ENCODE peak calls at places on chromosomes 4 and X, in eight cellular contexts. L is tibial artery, E is Peyer's patch, K is lower lobe of right lung, W is heart right ventricle, H is endodermal cell, Y is mucosa of descending colon, D is tibial nerve. P is an unnamed sample.
A peak's percentile ranks its signal among the peaks of the same experiment; 100 is the strongest.

GRCh38 chr4:185143596-185143969 is 517 bp downstream of the SLC25A4 start:
- DNase-seq in D (no peak), L (peak; percentile 73), H (no peak), W (peak; percentile 77), E (no peak), Y (peak; percentile 70), K (peak; percentile 68), P (peak; percentile 7)

GRCh38 chr4:103150677-103151076 is 47.5 kb downstream of the CENPE start:
- DNase-seq in E (no peak), W (no peak), K (no peak), L (no peak), D (no peak), H (no peak), Y (no peak), P (no peak)

GRCh38 chr4:40685300-40685699 is 55.6 kb upstream of the RBM47 start:
- DNase-seq in D (no peak), H (no peak), L (no peak), Y (no peak), E (no peak), W (no peak), K (no peak), P (no peak)

GRCh38 chrX:38080808-38081207 is 74.5 kb downstream of the SYTL5 start:
- DNase-seq in Y (no peak), H (no peak), D (no peak), E (no peak), K (no peak), W (no peak), L (no peak), P (no peak)

GRCh38 chrX:153633048-153633447 is 14.0 kb upstream of the DUSP9 start:
- DNase-seq in L (no peak), K (no peak), W (no peak), E (peak; percentile 13), D (no peak), Y (no peak), H (peak; percentile 5), P (no peak)

GRCh38 chr4:141074098-141074878 is 59.0 kb downstream of the RNF150 start:
- DNase-seq in K (no peak), L (no peak), D (no peak), H (no peak), Y (no peak), W (no peak), E (no peak), P (no peak)

GRCh38 chr4:103046416-103047290 is 27.1 kb upstream of the SLC9B1 start:
- DNase-seq in Y (no peak), D (no peak), W (peak; percentile 18), H (peak; percentile 68), K (no peak), E (no peak), L (no peak), P (peak; percentile 71)

GRCh38 chr4:109730294-109731051 is 603 bp upstream of the PLA2G12A start:
- DNase-seq in H (no peak), E (peak; percentile 79), K (peak; percentile 62), Y (peak; percentile 78), W (no peak), D (no peak), L (peak; percentile 41), P (no peak)

GRCh38 chrX:72127332-72127731 is 4.4 kb downstream of the RTL5 start:
- DNase-seq in L (no peak), Y (no peak), E (no peak), D (no peak), K (no peak), H (no peak), W (no peak), P (no peak)

GRCh38 chr4:74108457-74109115 is 9.6 kb upstream of the CXCL2 start:
- DNase-seq in E (no peak), H (no peak), Y (no peak), K (no peak), W (no peak), L (no peak), D (no peak), P (no peak)

GRCh38 chr4:108240356-108240755 is 71.6 kb upstream of the LEF1 start:
- DNase-seq in L (no peak), Y (no peak), H (no peak), D (no peak), K (no peak), W (no peak), E (no peak), P (no peak)

GRCh38 chrX:150548251-150548650 is 20.2 kb upstream of the MTM1 start:
- DNase-seq in D (no peak), K (no peak), H (no peak), L (no peak), E (no peak), Y (no peak), W (no peak), P (no peak)

GRCh38 chr4:44927361-44928061 is 201.2 kb upstream of the GNPDA2 start:
- DNase-seq in W (no peak), K (no peak), D (no peak), E (no peak), L (no peak), Y (no peak), H (no peak), P (no peak)

GRCh38 chrX:47091149-47091775 is 13.0 kb downstream of the RGN start:
- DNase-seq in W (no peak), E (no peak), L (no peak), D (no peak), K (no peak), H (no peak), Y (no peak), P (no peak)

DNA sequence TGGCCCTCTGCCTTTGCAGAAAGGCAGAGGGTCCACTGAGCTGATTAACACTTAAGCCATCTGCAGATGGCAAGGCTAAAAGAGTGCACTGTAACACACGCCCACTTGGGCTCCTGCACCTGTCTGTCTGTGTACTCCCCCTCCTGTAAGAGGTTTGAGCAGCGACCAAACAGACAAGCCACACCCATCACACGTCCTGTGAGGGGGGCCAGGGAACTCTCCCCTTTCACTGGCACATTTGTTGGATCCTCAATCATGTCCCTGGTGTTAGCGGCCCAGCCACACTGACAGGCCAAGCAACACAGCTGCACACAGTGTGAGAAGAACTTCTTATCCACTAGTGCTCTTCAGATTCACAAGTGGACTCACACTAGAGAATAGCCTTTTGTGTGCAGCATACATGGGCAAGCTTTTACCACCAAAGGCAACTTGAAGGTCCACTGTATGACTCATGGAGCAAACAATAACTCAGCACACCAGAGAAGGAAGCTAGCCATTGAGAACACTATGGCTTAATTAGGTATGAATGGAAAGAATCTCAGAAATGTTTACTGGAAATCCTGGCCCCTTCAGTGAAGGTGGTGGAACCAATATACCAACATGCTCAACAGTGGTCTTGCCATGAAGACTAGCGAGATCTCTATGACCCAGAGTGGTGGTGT is 29.1 kb upstream of the UTP14A start:
- DNase-seq in L (no peak), Y (no peak), H (peak; percentile 51), K (no peak), E (no peak), W (no peak), D (no peak), P (no peak)
- H3K9me3 ChIP-seq in L (no peaks in the 10 kb centered on the region), Y (no peaks in the 10 kb centered on the region), H (no peaks in the 10 kb centered on the region), K (no peaks in the 10 kb centered on the region), E (no peaks in the 10 kb centered on the region), W (no peaks in the 10 kb centered on the region), D (no peaks in the 10 kb centered on the region), P (no peaks in the 10 kb centered on the region)

GRCh38 chr4:5824635-5825034 is 68.3 kb downstream of the CRMP1 start:
- DNase-seq in H (peak; percentile 65), W (no peak), L (no peak), K (no peak), E (no peak), Y (no peak), D (no peak), P (no peak)

GRCh38 chr4:5822617-5823016 is 70.3 kb downstream of the CRMP1 start:
- DNase-seq in H (no peak), Y (no peak), E (peak; percentile 1), W (no peak), K (no peak), D (no peak), L (no peak), P (no peak)

GRCh38 chr4:5821665-5822358 is 71.1 kb downstream of the CRMP1 start:
- DNase-seq in L (no peak), W (no peak), D (no peak), K (no peak), H (peak; percentile 91), E (no peak), Y (no peak), P (no peak)

GRCh38 chr4:5824227-5824626 is 68.7 kb downstream of the CRMP1 start:
- DNase-seq in E (no peak), L (no peak), H (no peak), W (no peak), Y (no peak), D (no peak), K (no peak), P (no peak)

GRCh38 chr4:5823542-5824211 is 69.2 kb downstream of the CRMP1 start:
- DNase-seq in Y (no peak), K (no peak), W (no peak), L (no peak), H (no peak), E (peak; percentile 21), D (no peak), P (no peak)
- H3K36me3 ChIP-seq in Y (no peaks in the 10 kb centered on the region), K (peaks cover 36% of the 10 kb centered on the region), W (peaks cover 12% of the 10 kb centered on the region), L (peaks cover 43% of the 10 kb centered on the region), H (peaks cover 88% of the 10 kb centered on the region), E (no peaks in the 10 kb centered on the region), D (no peaks in the 10 kb centered on the region), P (no peaks in the 10 kb centered on the region)

DNA sequence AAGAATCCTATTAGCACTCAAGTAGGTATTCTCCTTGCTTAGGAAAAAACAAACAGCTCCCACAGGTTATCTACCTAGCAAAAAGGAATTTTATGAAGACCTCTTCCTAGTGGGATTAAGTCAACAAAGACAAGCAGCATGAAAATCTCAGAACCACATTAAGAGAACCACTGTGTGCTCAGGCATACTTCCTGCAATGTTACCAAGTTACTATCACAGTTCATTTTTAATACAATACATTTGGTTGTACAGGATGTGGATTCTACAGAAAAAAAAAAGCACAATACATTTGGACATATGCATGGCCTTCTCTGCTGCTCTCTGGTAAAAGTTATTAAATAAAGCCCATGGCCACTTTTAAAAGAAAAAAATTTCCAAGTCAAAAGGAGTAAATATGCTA is 193.7 kb downstream of the PPP3CA start:
- DNase-seq in K (no peak), L (no peak), D (no peak), W (no peak), E (no peak), H (no peak), Y (no peak), P (no peak)
- H3K4me1 ChIP-seq in K (peaks cover 15% of the 10 kb centered on the region), L (peaks cover 21% of the 10 kb centered on the region), D (peaks cover 8% of the 10 kb centered on the region), W (no peaks in the 10 kb centered on the region), E (no peaks in the 10 kb centered on the region), H (peaks cover 16% of the 10 kb centered on the region), Y (no peaks in the 10 kb centered on the region), P (peaks cover 5% of the 10 kb centered on the region)

DNA sequence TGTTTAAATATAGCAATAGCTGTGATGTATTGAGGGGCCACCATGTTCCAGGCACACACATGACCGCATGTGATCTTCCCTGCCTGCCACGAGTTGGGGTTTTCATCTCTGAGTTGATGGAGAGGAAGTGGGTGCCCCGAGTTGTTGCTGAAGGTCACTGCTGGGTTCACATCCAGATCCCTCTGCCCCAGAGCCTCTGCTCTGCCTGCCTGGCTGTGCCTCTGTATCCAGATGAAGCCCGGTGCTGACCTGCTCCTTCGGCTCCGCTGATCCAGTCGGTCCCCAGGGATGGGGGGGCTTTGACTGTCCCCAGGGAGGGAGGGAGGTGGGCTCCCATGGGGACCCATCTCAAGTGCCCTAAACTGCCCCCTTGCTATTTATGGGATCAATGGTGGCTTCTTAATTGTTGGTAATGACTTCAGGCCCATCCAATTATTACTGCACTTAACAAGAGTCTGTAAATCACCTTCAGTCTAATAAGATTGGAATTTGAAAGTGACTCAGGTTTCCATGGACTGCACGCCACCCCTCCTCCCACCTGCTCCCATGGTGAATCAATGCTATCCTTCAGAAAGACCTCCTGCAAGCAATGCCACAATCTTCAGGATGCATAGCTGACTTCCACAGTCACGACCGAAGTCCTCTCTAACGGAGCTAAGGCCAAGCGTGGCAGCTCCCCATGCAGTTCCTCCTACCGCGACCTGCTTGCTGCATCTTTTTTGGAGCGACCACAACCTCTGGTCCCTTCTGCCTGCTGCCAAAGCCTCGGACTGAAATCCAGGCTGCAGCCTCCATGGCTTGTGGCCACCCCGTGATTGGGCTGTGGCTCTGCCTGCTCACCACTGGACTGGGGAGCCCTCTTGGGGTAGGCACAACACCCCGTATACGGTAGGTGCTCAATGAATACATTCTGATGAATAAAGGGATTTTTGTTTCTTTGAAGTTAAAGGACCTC is 73.1 kb downstream of the CPZ start:
- DNase-seq in D (no peak), L (no peak), K (peak; percentile 9), E (no peak), Y (no peak), H (peak; percentile 29), W (no peak), P (no peak)
- H3K9me3 ChIP-seq in D (no peaks in the 10 kb centered on the region), L (no peaks in the 10 kb centered on the region), K (no peaks in the 10 kb centered on the region), E (no peaks in the 10 kb centered on the region), Y (no peaks in the 10 kb centered on the region), H (no peaks in the 10 kb centered on the region), W (peaks cover 5% of the 10 kb centered on the region), P (no peaks in the 10 kb centered on the region)